ENCODE peak calls at places on chromosomes 7 and 10, in ten cellular contexts. Q is MV-4-11; D is stimulated activated CD4-positive, alpha-beta T cell treated with anti-CD3 and anti-CD28 coated beads, Interleukin-4, amount 100 ng/mL, for 48 hours; V is activated T-helper 1 cell treated with Interleukin-2 at 50 U/mL for 16 hours; I is Right ventricle myocardium superior; W is endothelial cell; G is D341Med; A is T-cell; S is EL; K is Panc1. N is an unnamed sample.
A peak's percentile ranks its signal among the peaks of the same experiment; 100 is the strongest.

GRCh38 chr7:18116661-18117060 is 89.0 kb upstream of the PRPS1L1 start:
- DNase-seq in Q (no peak), D (no peak), V (no peak), I (no peak), W (no peak), G (no peak), A (no peak), S (peak; percentile 41), K (no peak), N (no peak)

GRCh38 chr10:79446451-79447020 is 1.1 kb upstream of the ZCCHC24 start:
- DNase-seq in Q (no peak), D (no peak), V (no peak), I (peak; percentile 88), W (peak; percentile 60), G (peak; percentile 70), A (no peak), S (peak; percentile 38), K (no peak), N (peak; percentile 59)

GRCh38 chr10:122276611-122277205 is 5.6 kb downstream of the BTBD16 start:
- DNase-seq in Q (no peak), D (no peak), V (no peak), I (no peak), W (no peak), G (no peak), A (no peak), S (peak; percentile 78), K (no peak), N (no peak)

GRCh38 chr7:122416316-122416925 is 111.9 kb upstream of the FEZF1 start:
- DNase-seq in Q (no peak), D (no peak), V (no peak), I (no peak), W (no peak), G (no peak), A (no peak), S (no peak), K (no peak), N (no peak)

GRCh38 chr7:7177044-7177517 is 5.3 kb upstream of the C1GALT1 start:
- DNase-seq in Q (no peak), D (no peak), V (no peak), I (no peak), W (no peak), G (no peak), A (no peak), S (peak; percentile 91), K (peak; percentile 94), N (no peak)

GRCh38 chr7:141354251-141354650 is 197.0 kb upstream of the AGK start:
- DNase-seq in Q (no peak), D (no peak), V (no peak), I (no peak), W (no peak), G (no peak), A (no peak), S (peak; percentile 77), K (no peak), N (no peak)

GRCh38 chr7:150379590-150380379 is 655 bp downstream of the ZNF775 start:
- DNase-seq in Q (no peak), D (no peak), V (no peak), I (no peak), W (peak; percentile 39), G (peak; percentile 64), A (no peak), S (peak; percentile 37), K (no peak), N (no peak)

GRCh38 chr7:5478568-5479045 is 55.0 kb upstream of the TNRC18 start:
- DNase-seq in Q (no peak), D (no peak), V (no peak), I (no peak), W (no peak), G (peak; percentile 79), A (no peak), S (no peak), K (no peak), N (peak; percentile 42)

GRCh38 chr10:102705531-102705930 is 8.7 kb downstream of the ARL3 start:
- DNase-seq in Q (peak; percentile 54), D (no peak), V (no peak), I (no peak), W (no peak), G (no peak), A (no peak), S (no peak), K (no peak), N (peak; percentile 37)

GRCh38 chr10:126224967-126225671 is 163.2 kb downstream of the ADAM12 start:
- DNase-seq in Q (no peak), D (no peak), V (no peak), I (no peak), W (no peak), G (no peak), A (no peak), S (no peak), K (no peak), N (no peak)